ENCODE peak calls at places on chromosomes 13 and 19, in four cellular contexts. W, D, N and C are unnamed samples.

GRCh38 chr19:39951686-39952085 is 17.3 kb upstream of the FCGBP start:
- DNase-seq in W (no peak), D (no peak), N (no peak), C (no peak)

GRCh38 chr13:21399741-21400140 is 59.4 kb downstream of the ZDHHC20 start:
- DNase-seq in W (no peak), D (no peak), N (no peak), C (peak)

GRCh38 chr13:45331981-45332830 is 8.8 kb downstream of the TPT1 start:
- DNase-seq in W (no peak), D (no peak), N (no peak), C (peak)

GRCh38 chr13:52737900-52738299 is 1.7 kb downstream of the CNMD start:
- DNase-seq in W (no peak), D (no peak), N (no peak), C (no peak)

GRCh38 chr13:99086869-99087129 is 108.9 kb upstream of the DOCK9 start:
- DNase-seq in W (no peak), D (no peak), N (no peak), C (no peak)

GRCh38 chr13:27006519-27007161 is 165.0 kb downstream of the USP12 start:
- DNase-seq in W (no peak), D (no peak), N (peak), C (no peak)

GRCh38 chr13:44142540-44142867 is 231.1 kb upstream of the SERP2 start:
- DNase-seq in W (no peak), D (no peak), N (no peak), C (no peak)

GRCh38 chr13:67518785-67519184 is 288.6 kb upstream of the PCDH9 start:
- DNase-seq in W (no peak), D (no peak), N (peak), C (no peak)

GRCh38 chr13:30978981-30979956 is 46.8 kb downstream of the TEX26 start:
- DNase-seq in W (no peak), D (no peak), N (peak), C (no peak)

GRCh38 chr13:111160648-111161047 is 45.5 kb downstream of the ARHGEF7 start:
- DNase-seq in W (no peak), D (no peak), N (no peak), C (no peak)

GRCh38 chr13:46552888-46553520 is at the start of gene LRCH1:
- DNase-seq in W (peak), D (peak), N (peak), C (no peak)

GRCh38 chr19:38877781-38878574 is at the start of gene RINL:
- DNase-seq in W (peak), D (peak), N (no peak), C (no peak)

GRCh38 chr19:34825212-34825611 is 52.2 kb upstream of the ZNF599 start:
- DNase-seq in W (no peak), D (no peak), N (no peak), C (no peak)

GRCh38 chr19:35879068-35879467 is 10.7 kb downstream of the APLP1 start:
- DNase-seq in W (no peak), D (no peak), N (no peak), C (no peak)

GRCh38 chr19:49165111-49165750 is 7.6 kb downstream of the TRPM4 start:
- DNase-seq in W (no peak), D (no peak), N (no peak), C (no peak)